ENCODE peak calls at places on chromosomes 11 and 22, in ten cellular contexts. T, M, W, G, H, U, Y, L, D and Z are unnamed samples.

GRCh38 chr11:10659339-10660216 is 34.0 kb downstream of the IRAG1 start:
- DNase-seq in T (peak; percentile 63), M (no peak), W (no peak), G (no peak), H (no peak), U (no peak), Y (no peak), L (peak; percentile 90), D (no peak), Z (peak; percentile 8)

GRCh38 chr11:121706884-121707283 is 254.1 kb upstream of the SORL1-AS1 start:
- DNase-seq in T (no peak), M (no peak), W (no peak), G (no peak), H (no peak), U (no peak), Y (no peak), L (no peak), D (no peak), Z (no peak)

GRCh38 chr11:34860034-34860433 is 56.1 kb downstream of the APIP start:
- DNase-seq in T (peak; percentile 64), M (no peak), W (no peak), G (no peak), H (no peak), U (no peak), Y (no peak), L (peak; percentile 54), D (no peak), Z (no peak)

GRCh38 chr22:40463727-40464126 is 93.3 kb downstream of the SGSM3 start:
- DNase-seq in T (no peak), M (no peak), W (no peak), G (peak; percentile 28), H (no peak), U (peak; percentile 61), Y (peak; percentile 16), L (no peak), D (no peak), Z (no peak)

GRCh38 chr11:121930004-121930965 is 185.7 kb downstream of the BLID start:
- DNase-seq in T (no peak), M (no peak), W (no peak), G (no peak), H (no peak), U (no peak), Y (no peak), L (no peak), D (no peak), Z (no peak)

GRCh38 chr11:14445542-14446530 is 53.8 kb downstream of the COPB1 start:
- DNase-seq in T (no peak), M (no peak), W (no peak), G (no peak), H (no peak), U (no peak), Y (no peak), L (peak; percentile 51), D (no peak), Z (no peak)

GRCh38 chr11:31323145-31323544 is 46.4 kb downstream of the DCDC1 start:
- DNase-seq in T (no peak), M (no peak), W (no peak), G (no peak), H (no peak), U (no peak), Y (no peak), L (no peak), D (no peak), Z (no peak)

GRCh38 chr11:22162754-22163153 is 30.1 kb upstream of the ANO5 start:
- DNase-seq in T (no peak), M (no peak), W (no peak), G (no peak), H (no peak), U (no peak), Y (no peak), L (no peak), D (no peak), Z (no peak)

GRCh38 chr22:24118689-24119384 is 62.5 kb upstream of the SUSD2 start:
- DNase-seq in T (no peak), M (peak; percentile 20), W (no peak), G (no peak), H (no peak), U (no peak), Y (no peak), L (no peak), D (no peak), Z (peak; percentile 41)

GRCh38 chr11:33778682-33779081 is 4.4 kb upstream of the FBXO3 start:
- DNase-seq in T (no peak), M (no peak), W (no peak), G (no peak), H (peak; percentile 44), U (no peak), Y (no peak), L (no peak), D (peak; percentile 81), Z (peak; percentile 48)

GRCh38 chr22:20191000-20191515 is 40.2 kb upstream of the CCDC188 start:
- DNase-seq in T (no peak), M (no peak), W (no peak), G (no peak), H (no peak), U (no peak), Y (no peak), L (no peak), D (no peak), Z (no peak)

GRCh38 chr11:1837171-1838076 is 1.4 kb upstream of the TNNI2 start:
- DNase-seq in T (peak; percentile 90), M (no peak), W (peak; percentile 96), G (peak; percentile 90), H (peak; percentile 85), U (peak; percentile 92), Y (peak; percentile 73), L (peak; percentile 33), D (no peak), Z (no peak)

GRCh38 chr11:45803981-45804805 is 756 bp upstream of the SLC35C1 start:
- DNase-seq in T (peak; percentile 90), M (peak; percentile 34), W (peak; percentile 95), G (peak; percentile 76), H (peak; percentile 73), U (peak; percentile 74), Y (peak; percentile 47), L (peak; percentile 53), D (no peak), Z (no peak)

GRCh38 chr11:24516658-24517057 is 19.8 kb downstream of the LUZP2 start:
- DNase-seq in T (no peak), M (no peak), W (no peak), G (no peak), H (no peak), U (no peak), Y (no peak), L (no peak), D (no peak), Z (no peak)

GRCh38 chr22:30305519-30305905 is 16.2 kb upstream of the CASTOR1 start:
- DNase-seq in T (peak; percentile 84), M (peak; percentile 21), W (peak; percentile 91), G (no peak), H (no peak), U (peak; percentile 83), Y (peak; percentile 48), L (no peak), D (no peak), Z (no peak)